ENCODE peak calls at places on chromosomes 16 and 17, in five cellular contexts. A is ascending aorta, J is lower leg skin, R is colonic mucosa, E is mesothelial cell of epicardium. Q is an unnamed sample.

GRCh38 chr16:89581045-89581695 is 5.6 kb downstream of the CPNE7 start:
- DNase-seq in E (no peak), R (no peak), A (no peak), J (no peak), Q (no peak)

GRCh38 chr17:28551421-28552186 is 820 bp downstream of the UNC119 start:
- DNase-seq in E (no peak), R (no peak), A (no peak), J (no peak), Q (no peak)

GRCh38 chr16:86034421-86034919 is 135.5 kb downstream of the IRF8 start:
- DNase-seq in A (no peak), E (no peak), R (no peak), J (no peak), Q (no peak)

GRCh38 chr17:76458580-76459490 is 5.9 kb upstream of the UBE2O start:
- DNase-seq in A (no peak), J (no peak), E (no peak), R (peak), Q (no peak)

GRCh38 chr17:1731194-1731506 is 6.6 kb downstream of the WDR81 start:
- DNase-seq in A (no peak), J (no peak), E (no peak), R (no peak), Q (no peak)

GRCh38 chr17:49699967-49700575 is 7.7 kb downstream of the SLC35B1 start:
- DNase-seq in J (no peak), R (no peak), E (no peak), A (no peak), Q (no peak)

GRCh38 chr17:81735181-81736102 is 23.4 kb downstream of the SLC25A10 start:
- DNase-seq in E (no peak), J (peak), A (no peak), R (peak), Q (no peak)

GRCh38 chr17:28745052-28745776 is 1.4 kb downstream of the TRAF4 start:
- DNase-seq in R (peak), E (peak), A (no peak), J (no peak), Q (peak)

GRCh38 chr16:52561910-52562741 is 15.2 kb upstream of the TOX3 start:
- DNase-seq in E (no peak), R (peak), J (no peak), A (no peak), Q (no peak)

GRCh38 chr17:44788139-44788538 is 29.4 kb downstream of the ADAM11 start:
- DNase-seq in R (peak), J (no peak), A (no peak), E (no peak), Q (no peak)

GRCh38 chr17:81488276-81488860 is 24.2 kb downstream of the ACTG1 start:
- DNase-seq in A (no peak), J (no peak), E (no peak), R (no peak), Q (no peak)

GRCh38 chr17:43411820-43412529 is 13.2 kb downstream of the ARL4D start:
- DNase-seq in R (no peak), A (no peak), J (no peak), E (no peak), Q (no peak)

GRCh38 chr17:52233176-52233575 is 74.7 kb upstream of the CA10 start:
- DNase-seq in A (no peak), R (no peak), J (no peak), E (no peak), Q (no peak)

GRCh38 chr17:76265624-76266243 is 586 bp downstream of the UBALD2 start:
- DNase-seq in R (peak), E (no peak), A (peak), J (peak), Q (peak)

GRCh38 chr16:84278968-84279367 is 15.7 kb upstream of the WFDC1 start:
- DNase-seq in R (no peak), A (no peak), E (no peak), J (no peak), Q (no peak)

GRCh38 chr16:48824271-48824670 is 214.3 kb upstream of the N4BP1 start:
- DNase-seq in J (no peak), A (no peak), R (no peak), E (no peak), Q (no peak)

GRCh38 chr17:59416184-59416583 is 84.7 kb downstream of the YPEL2 start:
- DNase-seq in R (no peak), A (no peak), E (no peak), J (no peak), Q (no peak)

GRCh38 chr16:16930309-16931000 is 540.3 kb downstream of the XYLT1 start:
- DNase-seq in R (no peak), A (no peak), J (no peak), E (no peak), Q (no peak)

GRCh38 chr16:24700549-24701392 is 28.7 kb upstream of the TNRC6A start:
- DNase-seq in R (peak), A (peak), E (no peak), J (peak), Q (no peak)

GRCh38 chr17:74417178-74418045 is 14.5 kb upstream of the GPRC5C start:
- DNase-seq in E (no peak), A (no peak), R (peak), J (no peak), Q (no peak)

GRCh38 chr17:41689497-41690299 is 1.0 kb downstream of the EIF1 start:
- DNase-seq in R (peak), E (no peak), A (no peak), J (peak), Q (no peak)

GRCh38 chr16:72677662-72678447 is 370.1 kb downstream of the ZFHX3 start:
- DNase-seq in R (peak), A (no peak), E (no peak), J (no peak), Q (no peak)

GRCh38 chr17:3049705-3050295 is 13.6 kb downstream of the OR1D5 start:
- DNase-seq in R (no peak), A (no peak), J (no peak), E (no peak), Q (no peak)

GRCh38 chr17:17110520-17110919 is 68.3 kb downstream of the MPRIP start:
- DNase-seq in R (no peak), E (no peak), J (no peak), A (no peak), Q (no peak)

GRCh38 chr17:17109231-17109630 is 67.0 kb downstream of the MPRIP start:
- DNase-seq in J (no peak), R (peak), A (no peak), E (no peak), Q (no peak)

GRCh38 chr17:17108681-17109049 is 66.4 kb downstream of the MPRIP start:
- DNase-seq in R (peak), A (no peak), E (no peak), J (no peak), Q (no peak)

GRCh38 chr17:17111401-17112393 is 69.4 kb downstream of the MPRIP start:
- DNase-seq in R (no peak), J (no peak), E (no peak), A (no peak), Q (no peak)

DNA sequence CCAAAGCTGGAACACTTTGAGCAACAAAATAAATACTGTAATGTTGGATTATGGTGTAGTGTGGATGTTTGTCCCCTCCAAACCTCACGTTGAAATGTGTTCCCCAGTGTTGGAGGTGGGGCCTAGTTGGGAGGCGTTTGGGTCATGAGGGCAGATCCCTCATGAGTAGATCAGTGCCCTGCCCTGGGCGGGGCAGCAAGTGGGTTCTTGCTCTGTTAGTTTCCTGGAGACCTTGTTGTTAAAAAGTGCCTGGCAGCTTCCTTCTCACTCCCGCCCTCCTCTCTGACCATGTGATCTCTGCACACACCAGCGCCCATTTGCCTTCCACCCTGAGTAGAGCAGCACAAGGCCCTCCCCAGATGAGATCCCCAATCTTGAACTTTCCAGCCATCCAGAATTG is 67.6 kb downstream of the MPRIP start:
- DNase-seq in E (no peak), A (no peak), R (peak), J (peak), Q (no peak)
- TF ChIP-seq CTCF in E (no peak), A (no peak), R (no peak), J (no peak), Q (no peak)

DNA sequence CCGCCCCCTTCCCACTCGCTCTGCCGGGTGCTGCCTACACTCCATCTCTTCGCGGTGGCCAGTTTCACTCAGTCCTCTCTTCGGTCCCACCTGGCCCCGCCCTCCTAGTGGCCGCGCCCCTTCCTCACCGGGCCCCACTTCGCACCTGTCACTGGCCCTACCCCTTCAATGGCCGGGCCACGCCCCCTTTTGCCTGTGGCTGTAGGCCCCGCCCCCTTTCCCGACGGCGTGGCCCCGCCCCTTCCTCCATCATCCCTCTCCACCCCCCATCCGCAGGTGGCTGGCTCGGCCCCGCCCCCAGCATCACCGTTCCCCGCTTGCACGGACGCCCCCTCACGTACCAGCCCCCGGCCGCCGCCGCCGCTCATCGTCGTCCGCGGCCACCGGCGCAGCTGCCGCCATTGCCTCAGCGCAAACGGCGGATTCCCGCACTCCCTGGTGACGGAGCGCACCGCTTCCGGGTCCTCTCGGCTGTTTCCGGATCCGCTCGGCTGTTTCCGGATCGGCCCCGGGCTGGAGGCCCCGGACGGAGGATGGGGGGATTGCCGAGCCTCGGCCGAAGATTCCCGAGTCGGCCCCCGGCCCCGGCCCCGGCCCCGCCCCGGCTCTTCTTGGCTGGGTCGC is at the start of gene RABEP2:
- DNase-seq in R (peak), A (peak), E (peak), J (peak), Q (peak)
- TF ChIP-seq CTCF in R (no peak), A (no peak), E (no peak), J (no peak), Q (peak)

GRCh38 chr17:68532826-68533225 is 20.6 kb downstream of the PRKAR1A start:
- DNase-seq in R (no peak), J (no peak), E (no peak), A (no peak), Q (no peak)
- TF ChIP-seq CTCF in R (no peak), J (no peak), E (no peak), A (no peak), Q (no peak)

GRCh38 chr16:77782694-77783093 is 5.7 kb upstream of the VAT1L start:
- DNase-seq in A (no peak), E (no peak), R (no peak), J (no peak), Q (no peak)
- TF ChIP-seq CTCF in A (no peak), E (peak), R (no peak), J (no peak), Q (peak)

GRCh38 chr17:79905832-79906231 is 66.6 kb upstream of the CBX4 start:
- DNase-seq in J (no peak), A (no peak), R (no peak), E (no peak), Q (no peak)
- TF ChIP-seq CTCF in J (no peak), A (no peak), R (peak), E (peak), Q (peak)

GRCh38 chr17:57085448-57086068 is 512 bp downstream of the AKAP1 start:
- DNase-seq in R (peak), J (peak), A (peak), E (peak), Q (peak)
- TF ChIP-seq CTCF in R (no peak), J (no peak), A (no peak), E (no peak), Q (peak)

GRCh38 chr17:66448008-66448644 is 145.7 kb downstream of the PRKCA start:
- DNase-seq in E (no peak), R (no peak), J (no peak), A (no peak), Q (no peak)

GRCh38 chr17:66449418-66449977 is 147.1 kb downstream of the PRKCA start:
- DNase-seq in E (no peak), R (no peak), A (no peak), J (no peak), Q (no peak)

GRCh38 chr17:66450857-66451158 is 148.4 kb downstream of the PRKCA start:
- DNase-seq in E (no peak), R (no peak), A (no peak), J (no peak), Q (no peak)

GRCh38 chr17:66450008-66450856 is 147.8 kb downstream of the PRKCA start:
- DNase-seq in E (no peak), R (no peak), A (no peak), J (no peak), Q (no peak)

DNA sequence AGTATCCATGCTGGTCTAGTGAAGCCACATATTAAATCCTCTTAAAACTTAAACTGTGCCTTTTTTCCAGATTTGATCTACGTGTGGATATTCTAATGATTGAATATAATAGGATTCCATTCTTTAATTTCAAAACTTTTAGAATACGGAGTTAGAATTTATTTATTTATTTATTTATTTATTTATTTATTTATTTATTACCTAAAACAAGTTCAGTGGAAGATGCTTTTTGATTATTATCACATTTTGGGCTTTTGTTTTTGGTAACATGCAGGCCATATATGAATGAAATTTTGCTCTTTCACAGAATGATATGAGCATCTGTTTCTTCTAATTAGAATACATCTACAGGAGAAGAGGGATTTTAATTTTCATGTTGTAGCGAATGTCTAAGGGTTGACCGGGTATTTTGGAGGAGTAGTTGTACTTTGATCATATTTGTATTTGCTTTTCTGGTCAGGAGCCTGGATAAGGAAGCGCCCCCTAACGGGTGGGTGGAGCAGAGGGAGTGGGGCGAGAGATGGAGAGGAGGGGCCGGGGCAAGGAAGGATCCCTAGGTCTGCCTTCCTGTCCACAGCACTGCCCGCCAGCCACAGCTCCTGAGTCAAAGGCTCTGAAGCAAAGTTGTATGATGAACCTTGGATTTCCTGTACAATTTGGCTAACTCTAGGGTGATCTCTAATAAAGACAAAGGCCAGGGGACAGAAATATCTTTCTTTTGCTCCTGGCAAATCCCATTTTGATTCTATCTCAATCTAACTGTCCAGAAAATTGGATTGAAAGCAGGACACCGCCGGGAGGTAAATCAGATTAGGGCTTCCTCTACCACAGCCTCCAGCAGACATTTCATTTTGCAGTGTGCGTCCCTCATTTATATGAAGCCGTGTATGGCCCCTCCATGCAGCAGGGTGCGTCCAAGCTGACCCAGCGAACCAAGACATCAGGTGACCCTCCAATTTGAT is 149.1 kb downstream of the PRKCA start:
- DNase-seq in R (peak), J (no peak), A (no peak), E (no peak), Q (no peak)
- TF ChIP-seq CTCF in R (peak), J (no peak), A (no peak), E (no peak), Q (peak)

GRCh38 chr17:9577402-9577709 is 914 bp downstream of the CFAP52 start:
- DNase-seq in J (no peak), R (no peak), E (no peak), A (no peak), Q (no peak)
- TF ChIP-seq CTCF in J (no peak), R (no peak), E (no peak), A (no peak), Q (no peak)

GRCh38 chr16:19114359-19115147 is 789 bp downstream of the ITPRIPL2 start:
- DNase-seq in J (peak), A (peak), E (no peak), R (peak), Q (peak)
- TF ChIP-seq CTCF in J (no peak), A (peak), E (no peak), R (no peak), Q (no peak)

DNA sequence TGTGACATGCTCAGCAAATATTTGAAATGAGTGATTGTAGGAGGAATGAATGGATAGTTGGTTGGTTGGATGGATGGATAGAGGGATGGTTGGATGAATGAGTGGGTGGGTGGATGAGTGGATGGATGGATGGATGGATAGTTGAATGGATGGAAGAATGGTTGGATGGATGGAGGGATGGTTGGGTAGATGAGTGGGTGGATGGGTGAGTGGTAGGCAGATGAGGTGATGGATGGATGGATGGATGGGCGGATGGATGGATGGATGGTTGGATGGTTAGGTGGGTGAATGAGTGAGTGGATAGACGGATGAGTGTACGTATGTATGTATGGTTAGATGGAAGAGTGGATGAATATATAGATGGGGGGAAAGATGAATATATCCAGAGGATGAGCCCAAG is 137.7 kb downstream of the RBFOX1 start:
- DNase-seq in E (no peak), R (no peak), A (no peak), J (no peak), Q (no peak)
- TF ChIP-seq CTCF in E (no peak), R (no peak), A (no peak), J (peak), Q (no peak)

Q was measured in progenitor cell of endocrine pancreas.